ENCODE peak calls at places on chromosomes 11 and 22, in four cellular contexts. One of them, this sample, is unnamed.

GRCh38 chr11:92642146-92642919 is 327.1 kb upstream of the MTNR1B start:
- DNase-seq in Caki2: no peak
- DNase-seq in amygdala: no peak
- DNase-seq in fibroblast of pulmonary artery: no peak
- DNase-seq in this sample: no peak

GRCh38 chr11:77060234-77060633 is 6.5 kb upstream of the CAPN5 start:
- DNase-seq in Caki2: no peak
- DNase-seq in fibroblast of pulmonary artery: no peak
- DNase-seq in amygdala: no peak
- DNase-seq in this sample: no peak

GRCh38 chr11:79119491-79120284 is 321.1 kb downstream of the TENM4 start:
- DNase-seq in fibroblast of pulmonary artery: no peak
- DNase-seq in amygdala: peak; percentile 43
- DNase-seq in Caki2: no peak
- DNase-seq in this sample: no peak

GRCh38 chr11:2198621-2199365 is 27.2 kb upstream of the TH start:
- DNase-seq in Caki2: no peak
- DNase-seq in amygdala: no peak
- DNase-seq in fibroblast of pulmonary artery: no peak
- DNase-seq in this sample: no peak

GRCh38 chr11:75639752-75640151 is 29.1 kb downstream of the MAP6 start:
- DNase-seq in amygdala: peak; percentile 84
- DNase-seq in fibroblast of pulmonary artery: peak; percentile 68
- DNase-seq in Caki2: no peak
- DNase-seq in this sample: peak; percentile 70

GRCh38 chr11:107856981-107857517 is 1.5 kb downstream of the SLC35F2 start:
- DNase-seq in amygdala: no peak
- DNase-seq in fibroblast of pulmonary artery: no peak
- DNase-seq in Caki2: no peak
- DNase-seq in this sample: no peak

GRCh38 chr11:62546937-62547625 is 475 bp upstream of the AHNAK start:
- DNase-seq in Caki2: peak; percentile 57
- DNase-seq in fibroblast of pulmonary artery: peak; percentile 42
- DNase-seq in amygdala: no peak
- DNase-seq in this sample: peak; percentile 37

GRCh38 chr11:61129608-61130523 is 27.6 kb downstream of the CD5 start:
- DNase-seq in amygdala: no peak
- DNase-seq in Caki2: peak; percentile 89
- DNase-seq in fibroblast of pulmonary artery: peak; percentile 88
- DNase-seq in this sample: peak; percentile 80

GRCh38 chr11:132033051-132033450 is 662.6 kb downstream of the NTM start:
- DNase-seq in Caki2: no peak
- DNase-seq in amygdala: no peak
- DNase-seq in fibroblast of pulmonary artery: peak; percentile 26
- DNase-seq in this sample: peak; percentile 59

GRCh38 chr11:73797457-73797856 is 9.8 kb downstream of the MRPL48 start:
- DNase-seq in Caki2: no peak
- DNase-seq in fibroblast of pulmonary artery: no peak
- DNase-seq in amygdala: peak; percentile 64
- DNase-seq in this sample: no peak

GRCh38 chr22:46293591-46294260 is 2.9 kb upstream of the GTSE1 start:
- DNase-seq in fibroblast of pulmonary artery: no peak
- DNase-seq in amygdala: peak; percentile 43
- DNase-seq in Caki2: no peak
- DNase-seq in this sample: no peak

GRCh38 chr22:44089717-44090570 is 65.8 kb downstream of the PARVB start:
- DNase-seq in fibroblast of pulmonary artery: no peak
- DNase-seq in Caki2: no peak
- DNase-seq in amygdala: no peak
- DNase-seq in this sample: peak; percentile 7

GRCh38 chr11:72069787-72070251 is 10.5 kb downstream of the NUMA1 start:
- DNase-seq in amygdala: no peak
- DNase-seq in Caki2: peak; percentile 77
- DNase-seq in fibroblast of pulmonary artery: peak; percentile 81
- DNase-seq in this sample: peak; percentile 85

GRCh38 chr11:72752088-72752914 is at the start of gene ARAP1:
- DNase-seq in fibroblast of pulmonary artery: peak; percentile 67
- DNase-seq in Caki2: peak; percentile 67
- DNase-seq in amygdala: peak; percentile 73
- DNase-seq in this sample: peak; percentile 58

GRCh38 chr11:75554258-75555022 is 7.6 kb upstream of the SERPINH1 start:
- DNase-seq in Caki2: no peak
- DNase-seq in amygdala: peak; percentile 94
- DNase-seq in fibroblast of pulmonary artery: peak; percentile 100
- DNase-seq in this sample: peak; percentile 100

GRCh38 chr22:38203090-38203810 is 1.5 kb downstream of the MAFF start:
- DNase-seq in fibroblast of pulmonary artery: peak; percentile 50
- DNase-seq in amygdala: no peak
- DNase-seq in Caki2: peak; percentile 62
- DNase-seq in this sample: peak; percentile 46

GRCh38 chr11:7523416-7524210 is 9.8 kb downstream of the PPFIBP2 start:
- DNase-seq in fibroblast of pulmonary artery: no peak
- DNase-seq in Caki2: no peak
- DNase-seq in amygdala: no peak
- DNase-seq in this sample: no peak

GRCh38 chr11:58503361-58503856 is 4.5 kb downstream of the OR5B21 start:
- DNase-seq in amygdala: no peak
- DNase-seq in fibroblast of pulmonary artery: no peak
- DNase-seq in Caki2: no peak
- DNase-seq in this sample: no peak

GRCh38 chr11:104163100-104164027 is 583 bp downstream of the PDGFD start:
- DNase-seq in fibroblast of pulmonary artery: peak; percentile 44
- DNase-seq in amygdala: no peak
- DNase-seq in Caki2: peak; percentile 40
- DNase-seq in this sample: peak; percentile 55

GRCh38 chr11:2268911-2269600 is 1.3 kb downstream of the ASCL2 start:
- DNase-seq in amygdala: no peak
- DNase-seq in Caki2: peak; percentile 41
- DNase-seq in fibroblast of pulmonary artery: peak; percentile 20
- DNase-seq in this sample: peak; percentile 2

GRCh38 chr11:92276773-92277172 is 52.2 kb downstream of the FAT3 start:
- DNase-seq in Caki2: no peak
- DNase-seq in amygdala: no peak
- DNase-seq in fibroblast of pulmonary artery: peak; percentile 25
- DNase-seq in this sample: no peak

GRCh38 chr11:102464859-102465500 is 12.4 kb upstream of the TMEM123 start:
- DNase-seq in Caki2: no peak
- DNase-seq in amygdala: no peak
- DNase-seq in fibroblast of pulmonary artery: no peak
- DNase-seq in this sample: no peak

GRCh38 chr11:94519478-94520084 is 7.3 kb downstream of the C11orf97 start:
- DNase-seq in Caki2: no peak
- DNase-seq in amygdala: no peak
- DNase-seq in fibroblast of pulmonary artery: peak; percentile 59
- DNase-seq in this sample: peak; percentile 68

GRCh38 chr11:55942785-55943392 is 6.7 kb upstream of the OR5I1 start:
- DNase-seq in amygdala: no peak
- DNase-seq in Caki2: peak; percentile 8
- DNase-seq in fibroblast of pulmonary artery: peak; percentile 51
- DNase-seq in this sample: peak; percentile 21

GRCh38 chr11:2949920-2950319 is 20.7 kb upstream of the PHLDA2 start:
- DNase-seq in amygdala: no peak
- DNase-seq in Caki2: no peak
- DNase-seq in fibroblast of pulmonary artery: no peak
- DNase-seq in this sample: no peak

This sample was measured in fibroblast of the aortic adventitia.